ENCODE peak calls at places on chromosome 3, in four cellular contexts. B is MM.1S, F is left lung, K is glutamatergic neuron. P is an unnamed sample.

GRCh38 chr3:46193436-46193835 is 14.7 kb downstream of the CCR1 start:
- DNase-seq in B (no peak), F (no peak), K (no peak), P (no peak)

GRCh38 chr3:128283429-128283828 is 130.1 kb downstream of the EEFSEC start:
- DNase-seq in B (no peak), F (no peak), K (no peak), P (no peak)

GRCh38 chr3:195209083-195209835 is 61.7 kb downstream of the XXYLT1 start:
- DNase-seq in B (no peak), F (peak), K (peak), P (no peak)

GRCh38 chr3:66693461-66693912 is 192.7 kb upstream of the LRIG1 start:
- DNase-seq in B (no peak), F (no peak), K (no peak), P (no peak)

GRCh38 chr3:142828703-142829304 is 60.1 kb downstream of the PCOLCE2 start:
- DNase-seq in B (peak), F (peak), K (peak), P (no peak)

GRCh38 chr3:53254810-53255359 is 937 bp downstream of the TKT start:
- DNase-seq in B (peak), F (peak), K (peak), P (peak)

GRCh38 chr3:23884481-23884880 is 32.3 kb downstream of the NKIRAS1 start:
- DNase-seq in B (no peak), F (no peak), K (no peak), P (no peak)

GRCh38 chr3:49780080-49780967 is 6.0 kb downstream of the IP6K1 start:
- DNase-seq in B (no peak), F (no peak), K (no peak), P (no peak)

GRCh38 chr3:104066658-104067057 is 1300.1 kb upstream of the ALCAM start:
- DNase-seq in B (no peak), F (no peak), K (no peak), P (no peak)

GRCh38 chr3:13280856-13281656 is 139.1 kb downstream of the NUP210 start:
- DNase-seq in B (no peak), F (no peak), K (no peak), P (no peak)

GRCh38 chr3:45537960-45538640 is 56.5 kb upstream of the LIMD1 start:
- DNase-seq in B (no peak), F (no peak), K (no peak), P (no peak)

GRCh38 chr3:186653984-186654383 is 11.8 kb upstream of the HRG start:
- DNase-seq in B (no peak), F (no peak), K (peak), P (no peak)

GRCh38 chr3:5190147-5190791 is 2.8 kb downstream of the EDEM1 start:
- DNase-seq in B (no peak), F (no peak), K (no peak), P (no peak)

GRCh38 chr3:114878119-114878839 is 268.8 kb downstream of the ZBTB20 start:
- DNase-seq in B (no peak), F (no peak), K (no peak), P (no peak)

GRCh38 chr3:105502333-105502732 is 135.6 kb downstream of the ALCAM start:
- DNase-seq in B (no peak), F (no peak), K (no peak), P (no peak)

GRCh38 chr3:194114123-194114522 is 21.8 kb upstream of the HES1 start:
- DNase-seq in B (no peak), F (no peak), K (no peak), P (no peak)

GRCh38 chr3:46293991-46294833 is 52.0 kb downstream of the CCR3 start:
- DNase-seq in B (peak), F (no peak), K (no peak), P (no peak)

GRCh38 chr3:188918086-188918485 is 253.7 kb upstream of the TPRG1 start:
- DNase-seq in B (no peak), F (no peak), K (no peak), P (no peak)

GRCh38 chr3:78274475-78275065 is 1234.7 kb downstream of the ROBO2 start:
- DNase-seq in B (no peak), F (no peak), K (no peak), P (no peak)

GRCh38 chr3:43144811-43145490 is 39.1 kb upstream of the POMGNT2 start:
- DNase-seq in B (no peak), F (no peak), K (no peak), P (no peak)

GRCh38 chr3:122497425-122497824 is 17.3 kb downstream of the KPNA1 start:
- DNase-seq in B (peak), F (no peak), K (no peak), P (peak)

GRCh38 chr3:85838921-85839320 is 880.1 kb downstream of the CADM2 start:
- DNase-seq in B (no peak), F (no peak), K (no peak), P (no peak)

GRCh38 chr3:187193181-187193580 is 4.1 kb upstream of the RTP1 start:
- DNase-seq in B (no peak), F (no peak), K (no peak), P (no peak)

GRCh38 chr3:50436063-50436674 is 67.3 kb downstream of the CACNA2D2 start:
- DNase-seq in B (peak), F (peak), K (peak), P (peak)

GRCh38 chr3:67876261-67876660 is 221.8 kb upstream of the SUCLG2 start:
- DNase-seq in B (no peak), F (no peak), K (no peak), P (no peak)

GRCh38 chr3:62604301-62604700 is 231.0 kb upstream of the FEZF2 start:
- DNase-seq in B (no peak), F (no peak), K (no peak), P (no peak)

GRCh38 chr3:122973893-122974615 is 53.5 kb downstream of the SEMA5B start:
- DNase-seq in B (no peak), F (no peak), K (peak), P (no peak)

GRCh38 chr3:15339786-15340215 is 7.4 kb upstream of the SH3BP5 start:
- DNase-seq in B (no peak), F (no peak), K (no peak), P (no peak)

GRCh38 chr3:127959873-127960272 is 44.8 kb downstream of the KBTBD12 start:
- DNase-seq in B (no peak), F (no peak), K (no peak), P (no peak)

GRCh38 chr3:45507820-45508317 is 86.7 kb upstream of the LIMD1 start:
- DNase-seq in B (no peak), F (no peak), K (peak), P (no peak)

GRCh38 chr3:97901327-97902295 is 70.6 kb downstream of the RIOX2 start:
- DNase-seq in B (no peak), F (no peak), K (no peak), P (no peak)

GRCh38 chr3:122353901-122354401 is 28.9 kb downstream of the CSTA start:
- DNase-seq in B (no peak), F (no peak), K (no peak), P (no peak)

GRCh38 chr3:136639069-136639468 is 113.1 kb downstream of the STAG1 start:
- DNase-seq in B (no peak), F (no peak), K (no peak), P (no peak)

GRCh38 chr3:57971975-57972374 is 36.2 kb upstream of the FLNB start:
- DNase-seq in B (no peak), F (no peak), K (no peak), P (no peak)

GRCh38 chr3:46695962-46696922 is 2.8 kb upstream of the ALS2CL start:
- DNase-seq in B (no peak), F (no peak), K (peak), P (no peak)

GRCh38 chr3:119297169-119297568 is 3.0 kb downstream of the ARHGAP31 start:
- DNase-seq in B (no peak), F (no peak), K (no peak), P (no peak)

GRCh38 chr3:43685921-43686320 is 4.8 kb upstream of the ABHD5 start:
- DNase-seq in B (no peak), F (no peak), K (no peak), P (no peak)

GRCh38 chr3:104291878-104292277 is 1074.8 kb upstream of the ALCAM start:
- DNase-seq in B (peak), F (no peak), K (no peak), P (no peak)

GRCh38 chr3:160365872-160366522 is 33.0 kb downstream of the IFT80 start:
- DNase-seq in B (no peak), F (no peak), K (no peak), P (no peak)

DNA sequence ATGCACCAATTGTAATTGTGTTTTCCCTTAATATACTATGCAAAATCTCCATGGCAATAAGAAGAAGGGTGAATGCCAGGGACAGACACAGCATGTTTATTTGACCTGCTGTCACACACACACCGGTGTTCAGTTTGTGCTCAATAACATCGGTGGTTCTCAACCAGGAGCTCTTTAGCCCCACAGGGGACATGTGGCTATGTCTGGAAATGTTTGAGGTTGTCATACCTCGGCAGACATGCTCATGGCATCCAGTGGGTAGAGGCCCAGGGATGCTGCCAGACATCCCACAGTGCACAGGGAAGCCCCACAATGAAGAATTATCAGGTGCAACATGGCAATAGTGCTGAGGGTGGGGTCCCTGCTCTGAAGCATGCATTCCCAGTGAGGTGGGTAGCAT is 38.2 kb downstream of the GLB1 start:
- DNase-seq in B (no peak), F (no peak), K (no peak), P (no peak)
- TF ChIP-seq CTCF in B (no peak), F (no peak), K (no peak), P (no peak)

DNA sequence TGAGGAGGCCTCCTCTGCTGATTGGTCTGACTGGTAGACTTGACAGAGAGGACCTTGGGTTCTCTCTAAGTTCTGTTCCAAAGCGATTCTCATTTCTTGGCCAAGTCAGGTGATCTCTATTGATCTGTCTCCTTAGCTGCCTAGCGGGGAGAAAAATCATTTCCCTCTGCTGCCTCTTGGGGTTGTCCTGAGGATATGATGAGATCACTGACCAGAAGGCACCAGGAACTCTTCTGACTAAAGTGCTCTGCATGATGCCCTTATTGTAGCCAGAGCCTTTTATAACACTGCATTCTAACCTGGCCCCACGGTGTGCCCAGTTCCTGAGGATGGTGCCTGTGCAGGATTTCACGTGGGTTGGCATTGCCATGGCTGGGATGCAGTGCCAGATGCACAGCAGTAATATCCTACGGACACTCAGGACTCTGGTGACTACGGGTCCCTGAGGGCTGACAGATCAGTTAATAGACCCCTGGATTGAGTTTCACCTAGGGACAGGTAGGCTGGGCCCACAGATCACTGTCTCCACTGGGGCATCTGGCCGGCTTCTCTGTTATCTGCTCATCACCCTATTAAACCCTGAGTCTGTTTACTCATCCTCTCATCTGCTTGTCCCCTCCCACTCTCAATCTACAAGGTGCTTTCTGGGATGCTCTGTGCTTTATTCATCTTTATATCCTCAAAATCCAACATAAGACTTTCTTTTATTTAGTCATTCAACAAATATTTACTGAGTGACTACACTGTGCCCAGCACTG is 3.9 kb upstream of the HEG1 start:
- DNase-seq in B (no peak), F (no peak), K (no peak), P (no peak)
- TF ChIP-seq CTCF in B (no peak), F (no peak), K (no peak), P (no peak)

GRCh38 chr3:177234121-177234520 is 36.8 kb upstream of the TBL1XR1 start:
- DNase-seq in B (no peak), F (no peak), K (no peak), P (no peak)
- TF ChIP-seq CTCF in B (no peak), F (no peak), K (no peak), P (no peak)

DNA sequence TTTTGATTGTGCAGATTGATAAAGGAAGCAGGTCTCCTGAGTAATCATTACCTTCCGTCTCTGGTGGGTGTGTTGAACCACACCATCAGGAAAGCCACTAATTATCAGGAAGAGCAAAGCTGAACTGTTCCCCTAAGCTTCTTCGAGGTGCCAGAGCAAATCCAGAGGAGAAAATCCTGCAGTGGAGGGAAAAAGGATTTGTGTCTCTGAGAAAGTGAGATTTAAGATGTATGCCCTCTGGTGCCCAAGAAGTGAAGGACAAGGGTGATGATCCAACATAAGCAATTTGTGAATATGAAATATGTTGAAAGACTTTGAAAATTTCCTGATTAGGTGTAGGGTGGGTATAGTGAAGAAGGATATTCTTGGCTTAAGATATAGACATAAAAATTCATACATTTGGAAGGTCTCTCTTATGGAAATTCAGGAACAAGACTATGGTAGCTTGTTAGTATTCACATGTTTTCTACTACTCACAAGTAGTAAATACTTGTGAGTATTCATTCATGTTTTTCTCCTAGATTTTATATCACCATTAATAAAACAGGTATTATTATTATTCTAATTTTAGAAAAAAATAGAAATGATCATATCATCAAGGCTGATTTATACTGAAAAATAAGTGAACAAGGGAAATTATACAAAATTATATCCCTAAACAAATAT is 34.8 kb downstream of the COMMD2 start:
- DNase-seq in B (peak), F (no peak), K (peak), P (no peak)
- TF ChIP-seq CTCF in B (peak), F (peak), K (peak), P (peak)